ENCODE peak calls at places on chromosome 22, in ten cellular contexts. R, V, D, P, W, H, J, S, E and Z are unnamed samples.

GRCh38 chr22:47027766-47028165 is 265.3 kb downstream of the TBC1D22A start:
- DNase-seq in R (no peak), V (no peak), D (no peak), P (no peak), W (peak), H (no peak), J (no peak), S (no peak), E (no peak), Z (no peak)

GRCh38 chr22:46057206-46057605 is 80.2 kb upstream of the WNT7B start:
- DNase-seq in R (no peak), V (no peak), D (no peak), P (peak), W (peak), H (no peak), J (peak), S (no peak), E (no peak), Z (no peak)

GRCh38 chr22:44182591-44183588 is 2.2 kb downstream of the PARVG start:
- DNase-seq in R (no peak), V (no peak), D (no peak), P (no peak), W (peak), H (peak), J (no peak), S (no peak), E (no peak), Z (no peak)

GRCh38 chr22:30876221-30876751 is 92.3 kb downstream of the MORC2 start:
- DNase-seq in R (peak), V (no peak), D (no peak), P (no peak), W (peak), H (peak), J (no peak), S (no peak), E (no peak), Z (no peak)

GRCh38 chr22:20024225-20025087 is 3.5 kb downstream of the TANGO2 start:
- DNase-seq in R (no peak), V (no peak), D (no peak), P (no peak), W (peak), H (no peak), J (no peak), S (no peak), E (no peak), Z (no peak)

GRCh38 chr22:20751185-20751851 is 22.6 kb upstream of the SERPIND1 start:
- DNase-seq in R (peak), V (no peak), D (no peak), P (no peak), W (no peak), H (no peak), J (no peak), S (no peak), E (peak), Z (no peak)

GRCh38 chr22:46764140-46764680 is 1.8 kb downstream of the TBC1D22A start:
- DNase-seq in R (no peak), V (no peak), D (no peak), P (no peak), W (peak), H (no peak), J (no peak), S (no peak), E (no peak), Z (no peak)

GRCh38 chr22:43151251-43152000 is at the start of gene TSPO:
- DNase-seq in R (peak), V (peak), D (peak), P (peak), W (peak), H (peak), J (peak), S (no peak), E (peak), Z (no peak)

GRCh38 chr22:24205438-24206189 is 24.3 kb downstream of the SUSD2 start:
- DNase-seq in R (no peak), V (no peak), D (no peak), P (no peak), W (no peak), H (no peak), J (no peak), S (no peak), E (no peak), Z (no peak)

GRCh38 chr22:48185656-48186055 is 1423.2 kb downstream of the TBC1D22A start:
- DNase-seq in R (no peak), V (no peak), D (no peak), P (no peak), W (no peak), H (no peak), J (no peak), S (no peak), E (no peak), Z (no peak)

GRCh38 chr22:37201066-37201820 is 11.0 kb downstream of the SSTR3 start:
- DNase-seq in R (no peak), V (no peak), D (no peak), P (no peak), W (peak), H (no peak), J (no peak), S (no peak), E (no peak), Z (no peak)

GRCh38 chr22:27461470-27461869 is 340.1 kb downstream of the MN1 start:
- DNase-seq in R (peak), V (peak), D (peak), P (peak), W (no peak), H (no peak), J (no peak), S (peak), E (peak), Z (no peak)

GRCh38 chr22:47439643-47440265 is 677.3 kb downstream of the TBC1D22A start:
- DNase-seq in R (no peak), V (no peak), D (no peak), P (no peak), W (no peak), H (no peak), J (no peak), S (no peak), E (no peak), Z (no peak)

GRCh38 chr22:43481528-43482309 is 69.9 kb downstream of the MPPED1 start:
- DNase-seq in R (peak), V (no peak), D (no peak), P (no peak), W (peak), H (no peak), J (no peak), S (no peak), E (no peak), Z (no peak)

GRCh38 chr22:43905681-43906080 is 13.9 kb upstream of the PNPLA5 start:
- DNase-seq in R (no peak), V (no peak), D (no peak), P (no peak), W (no peak), H (no peak), J (no peak), S (no peak), E (no peak), Z (no peak)

GRCh38 chr22:28907311-28908008 is 24.1 kb downstream of the ZNRF3 start:
- DNase-seq in R (no peak), V (no peak), D (no peak), P (no peak), W (no peak), H (no peak), J (no peak), S (no peak), E (no peak), Z (peak)

GRCh38 chr22:49413551-49413950 is 414.1 kb downstream of the BRD1 start:
- DNase-seq in R (peak), V (no peak), D (no peak), P (no peak), W (no peak), H (peak), J (no peak), S (no peak), E (no peak), Z (no peak)

GRCh38 chr22:35212020-35212419 is 45.3 kb upstream of the HMGXB4 start:
- DNase-seq in R (peak), V (no peak), D (no peak), P (peak), W (no peak), H (no peak), J (no peak), S (no peak), E (no peak), Z (no peak)

GRCh38 chr22:19674929-19675253 is 39.4 kb upstream of the SEPTIN5 start:
- DNase-seq in R (peak), V (no peak), D (no peak), P (no peak), W (no peak), H (no peak), J (no peak), S (no peak), E (no peak), Z (no peak)

GRCh38 chr22:20239063-20239950 is 28.8 kb downstream of the RTN4R start:
- DNase-seq in R (peak), V (no peak), D (no peak), P (peak), W (peak), H (no peak), J (no peak), S (no peak), E (peak), Z (no peak)

GRCh38 chr22:47850644-47851151 is 1088.2 kb downstream of the TBC1D22A start:
- DNase-seq in R (no peak), V (no peak), D (peak), P (no peak), W (no peak), H (no peak), J (no peak), S (no peak), E (peak), Z (peak)

GRCh38 chr22:18065256-18065655 is 12.5 kb upstream of the PEX26 start:
- DNase-seq in R (peak), V (peak), D (no peak), P (no peak), W (peak), H (no peak), J (no peak), S (no peak), E (no peak), Z (no peak)

GRCh38 chr22:41446057-41446501 is 522 bp downstream of the TOB2 start:
- DNase-seq in R (peak), V (peak), D (no peak), P (no peak), W (peak), H (peak), J (peak), S (no peak), E (no peak), Z (no peak)

GRCh38 chr22:27149886-27150529 is 492.6 kb downstream of the MIAT start:
- DNase-seq in R (no peak), V (no peak), D (no peak), P (no peak), W (no peak), H (no peak), J (no peak), S (no peak), E (no peak), Z (no peak)

GRCh38 chr22:48319321-48320047 is 1508.2 kb downstream of the BRD1 start:
- DNase-seq in R (no peak), V (no peak), D (no peak), P (no peak), W (peak), H (no peak), J (no peak), S (no peak), E (no peak), Z (no peak)

GRCh38 chr22:30285846-30286200 is 3.5 kb downstream of the CASTOR1 start:
- DNase-seq in R (no peak), V (no peak), D (no peak), P (no peak), W (no peak), H (no peak), J (no peak), S (no peak), E (no peak), Z (no peak)

GRCh38 chr22:27454807-27455450 is 346.6 kb downstream of the MN1 start:
- DNase-seq in R (peak), V (no peak), D (no peak), P (no peak), W (no peak), H (no peak), J (no peak), S (no peak), E (peak), Z (no peak)

GRCh38 chr22:50542416-50542927 is 3.2 kb upstream of the KLHDC7B start:
- DNase-seq in R (no peak), V (peak), D (no peak), P (no peak), W (peak), H (no peak), J (peak), S (no peak), E (no peak), Z (no peak)

GRCh38 chr22:20514658-20515406 is 7.4 kb downstream of the MED15 start:
- DNase-seq in R (no peak), V (peak), D (peak), P (peak), W (no peak), H (no peak), J (no peak), S (no peak), E (no peak), Z (no peak)

GRCh38 chr22:45105281-45105700 is 58.4 kb upstream of the NUP50 start:
- DNase-seq in R (no peak), V (peak), D (no peak), P (peak), W (no peak), H (no peak), J (no peak), S (no peak), E (no peak), Z (no peak)

GRCh38 chr22:44764373-44764772 is 12.0 kb downstream of the ARHGAP8 start:
- DNase-seq in R (no peak), V (no peak), D (no peak), P (no peak), W (peak), H (no peak), J (no peak), S (no peak), E (no peak), Z (no peak)

GRCh38 chr22:36736701-36737320 is 33.3 kb upstream of the CACNG2 start:
- DNase-seq in R (peak), V (no peak), D (no peak), P (no peak), W (no peak), H (peak), J (no peak), S (no peak), E (no peak), Z (no peak)

GRCh38 chr22:37663521-37664140 is 5.1 kb downstream of the PDXP start:
- DNase-seq in R (no peak), V (no peak), D (no peak), P (no peak), W (no peak), H (no peak), J (no peak), S (no peak), E (no peak), Z (no peak)

GRCh38 chr22:25039255-25039654 is 86.7 kb downstream of the KIAA1671 start:
- DNase-seq in R (no peak), V (no peak), D (no peak), P (no peak), W (no peak), H (peak), J (no peak), S (no peak), E (peak), Z (no peak)